ENCODE peak calls at places on chromosomes 13 and 19, in ten cellular contexts. One of them, this sample, is unnamed.

GRCh38 chr19:4744451-4745170 is 21.0 kb upstream of the DPP9 start:
- DNase-seq in T-cell: no peak
- DNase-seq in uterus: peak
- DNase-seq in stimulated activated CD8-positive, alpha-beta memory T cell treated with anti-CD3 and anti-CD28 coated beads, Interleukin-4, amount 100 ng/mL, for 1 hour: no peak
- DNase-seq in caudate nucleus: no peak
- DNase-seq in Peyer's patch: no peak
- DNase-seq in stimulated activated CD4-positive, alpha-beta T cell treated with anti-CD3 and anti-CD28 coated beads, Interleukin-4, amount 100 ng/mL, for 1 hour: no peak
- DNase-seq in H1: no peak
- DNase-seq in EL: peak
- DNase-seq in HTR-8/SVneo: peak
- DNase-seq in this sample: no peak

GRCh38 chr13:20721454-20722357 is 18.2 kb downstream of the IL17D start:
- DNase-seq in T-cell: no peak
- DNase-seq in uterus: peak
- DNase-seq in stimulated activated CD8-positive, alpha-beta memory T cell treated with anti-CD3 and anti-CD28 coated beads, Interleukin-4, amount 100 ng/mL, for 1 hour: no peak
- DNase-seq in caudate nucleus: no peak
- DNase-seq in Peyer's patch: no peak
- DNase-seq in stimulated activated CD4-positive, alpha-beta T cell treated with anti-CD3 and anti-CD28 coated beads, Interleukin-4, amount 100 ng/mL, for 1 hour: peak
- DNase-seq in H1: peak
- DNase-seq in EL: peak
- DNase-seq in HTR-8/SVneo: no peak
- DNase-seq in this sample: no peak

GRCh38 chr19:23283925-23284324 is 33.7 kb upstream of the ZNF724 start:
- DNase-seq in T-cell: peak
- DNase-seq in uterus: peak
- DNase-seq in stimulated activated CD8-positive, alpha-beta memory T cell treated with anti-CD3 and anti-CD28 coated beads, Interleukin-4, amount 100 ng/mL, for 1 hour: peak
- DNase-seq in caudate nucleus: no peak
- DNase-seq in Peyer's patch: peak
- DNase-seq in stimulated activated CD4-positive, alpha-beta T cell treated with anti-CD3 and anti-CD28 coated beads, Interleukin-4, amount 100 ng/mL, for 1 hour: peak
- DNase-seq in H1: peak
- DNase-seq in EL: peak
- DNase-seq in HTR-8/SVneo: peak
- DNase-seq in this sample: peak

GRCh38 chr19:5934779-5935472 is 20.9 kb downstream of the CAPS start:
- DNase-seq in T-cell: no peak
- DNase-seq in uterus: peak
- DNase-seq in stimulated activated CD8-positive, alpha-beta memory T cell treated with anti-CD3 and anti-CD28 coated beads, Interleukin-4, amount 100 ng/mL, for 1 hour: no peak
- DNase-seq in caudate nucleus: no peak
- DNase-seq in Peyer's patch: no peak
- DNase-seq in stimulated activated CD4-positive, alpha-beta T cell treated with anti-CD3 and anti-CD28 coated beads, Interleukin-4, amount 100 ng/mL, for 1 hour: no peak
- DNase-seq in H1: no peak
- DNase-seq in EL: peak
- DNase-seq in HTR-8/SVneo: no peak
- DNase-seq in this sample: no peak

GRCh38 chr13:92017737-92018136 is 619.3 kb downstream of the GPC5 start:
- DNase-seq in T-cell: no peak
- DNase-seq in uterus: no peak
- DNase-seq in stimulated activated CD8-positive, alpha-beta memory T cell treated with anti-CD3 and anti-CD28 coated beads, Interleukin-4, amount 100 ng/mL, for 1 hour: no peak
- DNase-seq in caudate nucleus: no peak
- DNase-seq in Peyer's patch: no peak
- DNase-seq in stimulated activated CD4-positive, alpha-beta T cell treated with anti-CD3 and anti-CD28 coated beads, Interleukin-4, amount 100 ng/mL, for 1 hour: no peak
- DNase-seq in H1: no peak
- DNase-seq in EL: no peak
- DNase-seq in HTR-8/SVneo: no peak
- DNase-seq in this sample: no peak

GRCh38 chr13:40096357-40096911 is 441.0 kb downstream of the COG6 start:
- DNase-seq in T-cell: peak
- DNase-seq in uterus: no peak
- DNase-seq in stimulated activated CD8-positive, alpha-beta memory T cell treated with anti-CD3 and anti-CD28 coated beads, Interleukin-4, amount 100 ng/mL, for 1 hour: no peak
- DNase-seq in caudate nucleus: no peak
- DNase-seq in Peyer's patch: no peak
- DNase-seq in stimulated activated CD4-positive, alpha-beta T cell treated with anti-CD3 and anti-CD28 coated beads, Interleukin-4, amount 100 ng/mL, for 1 hour: peak
- DNase-seq in H1: no peak
- DNase-seq in EL: no peak
- DNase-seq in HTR-8/SVneo: no peak
- DNase-seq in this sample: no peak

GRCh38 chr13:33633701-33634525 is 184.0 kb upstream of the RFC3 start:
- DNase-seq in T-cell: no peak
- DNase-seq in uterus: no peak
- DNase-seq in stimulated activated CD8-positive, alpha-beta memory T cell treated with anti-CD3 and anti-CD28 coated beads, Interleukin-4, amount 100 ng/mL, for 1 hour: no peak
- DNase-seq in caudate nucleus: no peak
- DNase-seq in Peyer's patch: no peak
- DNase-seq in stimulated activated CD4-positive, alpha-beta T cell treated with anti-CD3 and anti-CD28 coated beads, Interleukin-4, amount 100 ng/mL, for 1 hour: no peak
- DNase-seq in H1: no peak
- DNase-seq in EL: peak
- DNase-seq in HTR-8/SVneo: peak
- DNase-seq in this sample: peak

GRCh38 chr19:13691569-13691968 is 72.8 kb upstream of the MRI1 start:
- DNase-seq in T-cell: no peak
- DNase-seq in uterus: no peak
- DNase-seq in stimulated activated CD8-positive, alpha-beta memory T cell treated with anti-CD3 and anti-CD28 coated beads, Interleukin-4, amount 100 ng/mL, for 1 hour: no peak
- DNase-seq in caudate nucleus: no peak
- DNase-seq in Peyer's patch: no peak
- DNase-seq in stimulated activated CD4-positive, alpha-beta T cell treated with anti-CD3 and anti-CD28 coated beads, Interleukin-4, amount 100 ng/mL, for 1 hour: no peak
- DNase-seq in H1: no peak
- DNase-seq in EL: no peak
- DNase-seq in HTR-8/SVneo: no peak
- DNase-seq in this sample: no peak

GRCh38 chr19:32637480-32637879 is 37.5 kb downstream of the ANKRD27 start:
- DNase-seq in T-cell: no peak
- DNase-seq in uterus: no peak
- DNase-seq in stimulated activated CD8-positive, alpha-beta memory T cell treated with anti-CD3 and anti-CD28 coated beads, Interleukin-4, amount 100 ng/mL, for 1 hour: no peak
- DNase-seq in caudate nucleus: no peak
- DNase-seq in Peyer's patch: no peak
- DNase-seq in stimulated activated CD4-positive, alpha-beta T cell treated with anti-CD3 and anti-CD28 coated beads, Interleukin-4, amount 100 ng/mL, for 1 hour: no peak
- DNase-seq in H1: no peak
- DNase-seq in EL: no peak
- DNase-seq in HTR-8/SVneo: no peak
- DNase-seq in this sample: no peak

GRCh38 chr13:74131206-74131605 is 3.0 kb downstream of the KLF12 start:
- DNase-seq in T-cell: no peak
- DNase-seq in uterus: no peak
- DNase-seq in stimulated activated CD8-positive, alpha-beta memory T cell treated with anti-CD3 and anti-CD28 coated beads, Interleukin-4, amount 100 ng/mL, for 1 hour: no peak
- DNase-seq in caudate nucleus: no peak
- DNase-seq in Peyer's patch: no peak
- DNase-seq in stimulated activated CD4-positive, alpha-beta T cell treated with anti-CD3 and anti-CD28 coated beads, Interleukin-4, amount 100 ng/mL, for 1 hour: no peak
- DNase-seq in H1: no peak
- DNase-seq in EL: no peak
- DNase-seq in HTR-8/SVneo: no peak
- DNase-seq in this sample: no peak

GRCh38 chr13:76455960-76456359 is 430.2 kb downstream of the KCTD12 start:
- DNase-seq in T-cell: no peak
- DNase-seq in uterus: no peak
- DNase-seq in stimulated activated CD8-positive, alpha-beta memory T cell treated with anti-CD3 and anti-CD28 coated beads, Interleukin-4, amount 100 ng/mL, for 1 hour: no peak
- DNase-seq in caudate nucleus: no peak
- DNase-seq in Peyer's patch: no peak
- DNase-seq in stimulated activated CD4-positive, alpha-beta T cell treated with anti-CD3 and anti-CD28 coated beads, Interleukin-4, amount 100 ng/mL, for 1 hour: no peak
- DNase-seq in H1: no peak
- DNase-seq in EL: peak
- DNase-seq in HTR-8/SVneo: no peak
- DNase-seq in this sample: no peak

GRCh38 chr19:54325194-54325621 is 12.2 kb upstream of the LILRA5 start:
- DNase-seq in T-cell: peak
- DNase-seq in uterus: no peak
- DNase-seq in stimulated activated CD8-positive, alpha-beta memory T cell treated with anti-CD3 and anti-CD28 coated beads, Interleukin-4, amount 100 ng/mL, for 1 hour: no peak
- DNase-seq in caudate nucleus: no peak
- DNase-seq in Peyer's patch: no peak
- DNase-seq in stimulated activated CD4-positive, alpha-beta T cell treated with anti-CD3 and anti-CD28 coated beads, Interleukin-4, amount 100 ng/mL, for 1 hour: peak
- DNase-seq in H1: peak
- DNase-seq in EL: peak
- DNase-seq in HTR-8/SVneo: peak
- DNase-seq in this sample: no peak

GRCh38 chr19:7395793-7396192 is 47.1 kb downstream of the ARHGEF18 start:
- DNase-seq in T-cell: no peak
- DNase-seq in uterus: no peak
- DNase-seq in stimulated activated CD8-positive, alpha-beta memory T cell treated with anti-CD3 and anti-CD28 coated beads, Interleukin-4, amount 100 ng/mL, for 1 hour: no peak
- DNase-seq in caudate nucleus: no peak
- DNase-seq in Peyer's patch: no peak
- DNase-seq in stimulated activated CD4-positive, alpha-beta T cell treated with anti-CD3 and anti-CD28 coated beads, Interleukin-4, amount 100 ng/mL, for 1 hour: no peak
- DNase-seq in H1: no peak
- DNase-seq in EL: no peak
- DNase-seq in HTR-8/SVneo: no peak
- DNase-seq in this sample: no peak

GRCh38 chr19:45766919-45767346 is 2.1 kb downstream of the SIX5 start:
- DNase-seq in T-cell: no peak
- DNase-seq in uterus: no peak
- DNase-seq in stimulated activated CD8-positive, alpha-beta memory T cell treated with anti-CD3 and anti-CD28 coated beads, Interleukin-4, amount 100 ng/mL, for 1 hour: no peak
- DNase-seq in caudate nucleus: no peak
- DNase-seq in Peyer's patch: no peak
- DNase-seq in stimulated activated CD4-positive, alpha-beta T cell treated with anti-CD3 and anti-CD28 coated beads, Interleukin-4, amount 100 ng/mL, for 1 hour: no peak
- DNase-seq in H1: peak
- DNase-seq in EL: peak
- DNase-seq in HTR-8/SVneo: no peak
- DNase-seq in this sample: no peak

GRCh38 chr13:23608704-23609413 is 38.6 kb downstream of the TNFRSF19 start:
- DNase-seq in T-cell: no peak
- DNase-seq in uterus: peak
- DNase-seq in stimulated activated CD8-positive, alpha-beta memory T cell treated with anti-CD3 and anti-CD28 coated beads, Interleukin-4, amount 100 ng/mL, for 1 hour: no peak
- DNase-seq in caudate nucleus: no peak
- DNase-seq in Peyer's patch: no peak
- DNase-seq in stimulated activated CD4-positive, alpha-beta T cell treated with anti-CD3 and anti-CD28 coated beads, Interleukin-4, amount 100 ng/mL, for 1 hour: no peak
- DNase-seq in H1: no peak
- DNase-seq in EL: peak
- DNase-seq in HTR-8/SVneo: no peak
- DNase-seq in this sample: no peak

GRCh38 chr13:67277581-67277980 is 47.4 kb upstream of the PCDH9 start:
- DNase-seq in T-cell: no peak
- DNase-seq in uterus: no peak
- DNase-seq in stimulated activated CD8-positive, alpha-beta memory T cell treated with anti-CD3 and anti-CD28 coated beads, Interleukin-4, amount 100 ng/mL, for 1 hour: no peak
- DNase-seq in caudate nucleus: no peak
- DNase-seq in Peyer's patch: no peak
- DNase-seq in stimulated activated CD4-positive, alpha-beta T cell treated with anti-CD3 and anti-CD28 coated beads, Interleukin-4, amount 100 ng/mL, for 1 hour: no peak
- DNase-seq in H1: no peak
- DNase-seq in EL: no peak
- DNase-seq in HTR-8/SVneo: no peak
- DNase-seq in this sample: no peak

GRCh38 chr13:94854688-94855087 is 142.3 kb upstream of the SOX21 start:
- DNase-seq in T-cell: no peak
- DNase-seq in uterus: no peak
- DNase-seq in stimulated activated CD8-positive, alpha-beta memory T cell treated with anti-CD3 and anti-CD28 coated beads, Interleukin-4, amount 100 ng/mL, for 1 hour: no peak
- DNase-seq in caudate nucleus: no peak
- DNase-seq in Peyer's patch: no peak
- DNase-seq in stimulated activated CD4-positive, alpha-beta T cell treated with anti-CD3 and anti-CD28 coated beads, Interleukin-4, amount 100 ng/mL, for 1 hour: no peak
- DNase-seq in H1: no peak
- DNase-seq in EL: no peak
- DNase-seq in HTR-8/SVneo: no peak
- DNase-seq in this sample: no peak

GRCh38 chr13:25874907-25875306 is 176.9 kb downstream of the SHISA2 start:
- DNase-seq in T-cell: peak
- DNase-seq in uterus: no peak
- DNase-seq in stimulated activated CD8-positive, alpha-beta memory T cell treated with anti-CD3 and anti-CD28 coated beads, Interleukin-4, amount 100 ng/mL, for 1 hour: peak
- DNase-seq in caudate nucleus: no peak
- DNase-seq in Peyer's patch: no peak
- DNase-seq in stimulated activated CD4-positive, alpha-beta T cell treated with anti-CD3 and anti-CD28 coated beads, Interleukin-4, amount 100 ng/mL, for 1 hour: peak
- DNase-seq in H1: no peak
- DNase-seq in EL: no peak
- DNase-seq in HTR-8/SVneo: no peak
- DNase-seq in this sample: no peak

GRCh38 chr19:5832049-5832448 is 7.5 kb downstream of the FUT6 start:
- DNase-seq in T-cell: no peak
- DNase-seq in uterus: no peak
- DNase-seq in stimulated activated CD8-positive, alpha-beta memory T cell treated with anti-CD3 and anti-CD28 coated beads, Interleukin-4, amount 100 ng/mL, for 1 hour: no peak
- DNase-seq in caudate nucleus: no peak
- DNase-seq in Peyer's patch: no peak
- DNase-seq in stimulated activated CD4-positive, alpha-beta T cell treated with anti-CD3 and anti-CD28 coated beads, Interleukin-4, amount 100 ng/mL, for 1 hour: no peak
- DNase-seq in H1: no peak
- DNase-seq in EL: no peak
- DNase-seq in HTR-8/SVneo: no peak
- DNase-seq in this sample: no peak

GRCh38 chr13:33940898-33941297 is 122.9 kb downstream of the RFC3 start:
- DNase-seq in T-cell: no peak
- DNase-seq in uterus: no peak
- DNase-seq in stimulated activated CD8-positive, alpha-beta memory T cell treated with anti-CD3 and anti-CD28 coated beads, Interleukin-4, amount 100 ng/mL, for 1 hour: no peak
- DNase-seq in caudate nucleus: no peak
- DNase-seq in Peyer's patch: no peak
- DNase-seq in stimulated activated CD4-positive, alpha-beta T cell treated with anti-CD3 and anti-CD28 coated beads, Interleukin-4, amount 100 ng/mL, for 1 hour: no peak
- DNase-seq in H1: no peak
- DNase-seq in EL: peak
- DNase-seq in HTR-8/SVneo: no peak
- DNase-seq in this sample: peak

GRCh38 chr19:747432-748273 is 3.3 kb upstream of the MISP start:
- DNase-seq in T-cell: no peak
- DNase-seq in uterus: no peak
- DNase-seq in stimulated activated CD8-positive, alpha-beta memory T cell treated with anti-CD3 and anti-CD28 coated beads, Interleukin-4, amount 100 ng/mL, for 1 hour: no peak
- DNase-seq in caudate nucleus: no peak
- DNase-seq in Peyer's patch: no peak
- DNase-seq in stimulated activated CD4-positive, alpha-beta T cell treated with anti-CD3 and anti-CD28 coated beads, Interleukin-4, amount 100 ng/mL, for 1 hour: no peak
- DNase-seq in H1: no peak
- DNase-seq in EL: no peak
- DNase-seq in HTR-8/SVneo: no peak
- DNase-seq in this sample: no peak

GRCh38 chr13:83298636-83299035 is 583.6 kb downstream of the SLITRK1 start:
- DNase-seq in T-cell: no peak
- DNase-seq in uterus: no peak
- DNase-seq in stimulated activated CD8-positive, alpha-beta memory T cell treated with anti-CD3 and anti-CD28 coated beads, Interleukin-4, amount 100 ng/mL, for 1 hour: no peak
- DNase-seq in caudate nucleus: no peak
- DNase-seq in Peyer's patch: no peak
- DNase-seq in stimulated activated CD4-positive, alpha-beta T cell treated with anti-CD3 and anti-CD28 coated beads, Interleukin-4, amount 100 ng/mL, for 1 hour: no peak
- DNase-seq in H1: no peak
- DNase-seq in EL: no peak
- DNase-seq in HTR-8/SVneo: no peak
- DNase-seq in this sample: no peak

GRCh38 chr13:21123956-21124355 is 52.4 kb downstream of the SKA3 start:
- DNase-seq in T-cell: no peak
- DNase-seq in uterus: no peak
- DNase-seq in stimulated activated CD8-positive, alpha-beta memory T cell treated with anti-CD3 and anti-CD28 coated beads, Interleukin-4, amount 100 ng/mL, for 1 hour: no peak
- DNase-seq in caudate nucleus: no peak
- DNase-seq in Peyer's patch: no peak
- DNase-seq in stimulated activated CD4-positive, alpha-beta T cell treated with anti-CD3 and anti-CD28 coated beads, Interleukin-4, amount 100 ng/mL, for 1 hour: no peak
- DNase-seq in H1: peak
- DNase-seq in EL: no peak
- DNase-seq in HTR-8/SVneo: no peak
- DNase-seq in this sample: no peak

GRCh38 chr19:3618144-3618810 is 8.3 kb downstream of the CACTIN start:
- DNase-seq in T-cell: peak
- DNase-seq in uterus: peak
- DNase-seq in stimulated activated CD8-positive, alpha-beta memory T cell treated with anti-CD3 and anti-CD28 coated beads, Interleukin-4, amount 100 ng/mL, for 1 hour: no peak
- DNase-seq in caudate nucleus: no peak
- DNase-seq in Peyer's patch: peak
- DNase-seq in stimulated activated CD4-positive, alpha-beta T cell treated with anti-CD3 and anti-CD28 coated beads, Interleukin-4, amount 100 ng/mL, for 1 hour: peak
- DNase-seq in H1: peak
- DNase-seq in EL: peak
- DNase-seq in HTR-8/SVneo: no peak
- DNase-seq in this sample: peak

GRCh38 chr19:48997972-48998371 is 4.3 kb downstream of the RUVBL2 start:
- DNase-seq in T-cell: no peak
- DNase-seq in uterus: no peak
- DNase-seq in stimulated activated CD8-positive, alpha-beta memory T cell treated with anti-CD3 and anti-CD28 coated beads, Interleukin-4, amount 100 ng/mL, for 1 hour: no peak
- DNase-seq in caudate nucleus: no peak
- DNase-seq in Peyer's patch: no peak
- DNase-seq in stimulated activated CD4-positive, alpha-beta T cell treated with anti-CD3 and anti-CD28 coated beads, Interleukin-4, amount 100 ng/mL, for 1 hour: peak
- DNase-seq in H1: peak
- DNase-seq in EL: peak
- DNase-seq in HTR-8/SVneo: peak
- DNase-seq in this sample: peak

GRCh38 chr19:18425515-18426415 is 6.6 kb downstream of the SSBP4 start:
- DNase-seq in T-cell: no peak
- DNase-seq in uterus: peak
- DNase-seq in stimulated activated CD8-positive, alpha-beta memory T cell treated with anti-CD3 and anti-CD28 coated beads, Interleukin-4, amount 100 ng/mL, for 1 hour: no peak
- DNase-seq in caudate nucleus: no peak
- DNase-seq in Peyer's patch: no peak
- DNase-seq in stimulated activated CD4-positive, alpha-beta T cell treated with anti-CD3 and anti-CD28 coated beads, Interleukin-4, amount 100 ng/mL, for 1 hour: no peak
- DNase-seq in H1: no peak
- DNase-seq in EL: peak
- DNase-seq in HTR-8/SVneo: no peak
- DNase-seq in this sample: no peak

GRCh38 chr19:46660601-46661019 is 372 bp downstream of the DACT3 start:
- DNase-seq in T-cell: no peak
- DNase-seq in uterus: peak
- DNase-seq in stimulated activated CD8-positive, alpha-beta memory T cell treated with anti-CD3 and anti-CD28 coated beads, Interleukin-4, amount 100 ng/mL, for 1 hour: no peak
- DNase-seq in caudate nucleus: no peak
- DNase-seq in Peyer's patch: no peak
- DNase-seq in stimulated activated CD4-positive, alpha-beta T cell treated with anti-CD3 and anti-CD28 coated beads, Interleukin-4, amount 100 ng/mL, for 1 hour: no peak
- DNase-seq in H1: no peak
- DNase-seq in EL: no peak
- DNase-seq in HTR-8/SVneo: no peak
- DNase-seq in this sample: no peak

GRCh38 chr19:1210227-1210538 is 4.6 kb downstream of the STK11 start:
- DNase-seq in T-cell: no peak
- DNase-seq in uterus: no peak
- DNase-seq in stimulated activated CD8-positive, alpha-beta memory T cell treated with anti-CD3 and anti-CD28 coated beads, Interleukin-4, amount 100 ng/mL, for 1 hour: no peak
- DNase-seq in caudate nucleus: no peak
- DNase-seq in Peyer's patch: no peak
- DNase-seq in stimulated activated CD4-positive, alpha-beta T cell treated with anti-CD3 and anti-CD28 coated beads, Interleukin-4, amount 100 ng/mL, for 1 hour: no peak
- DNase-seq in H1: no peak
- DNase-seq in EL: no peak
- DNase-seq in HTR-8/SVneo: no peak
- DNase-seq in this sample: no peak